ENCODE peak calls at places on chromosome 22, in six cellular contexts. L is mammary epithelial cell, T is cardiac muscle cell, C is progenitor cell of endocrine pancreas, U is nucleus accumbens, A is brain microvascular endothelial cell. P is an unnamed sample.

GRCh38 chr22:43993072-43993760 is 30.9 kb upstream of the PARVB start:
- DNase-seq in L (peak), T (peak), C (peak), U (peak), A (peak), P (peak)

GRCh38 chr22:45310331-45311032 is 748 bp downstream of the FAM118A start:
- DNase-seq in L (no peak), T (no peak), C (no peak), U (no peak), A (no peak), P (no peak)

GRCh38 chr22:43706151-43706550 is 106.0 kb downstream of the EFCAB6 start:
- DNase-seq in L (no peak), T (no peak), C (no peak), U (no peak), A (no peak), P (no peak)

GRCh38 chr22:28743852-28744251 is 2.0 kb downstream of the HSCB start:
- DNase-seq in L (no peak), T (no peak), C (no peak), U (no peak), A (no peak), P (no peak)

GRCh38 chr22:44941176-44941575 is 68.6 kb downstream of the PHF21B start:
- DNase-seq in L (no peak), T (no peak), C (no peak), U (no peak), A (no peak), P (no peak)

GRCh38 chr22:45094081-45094720 is 69.5 kb upstream of the NUP50 start:
- DNase-seq in L (no peak), T (no peak), C (no peak), U (no peak), A (no peak), P (no peak)

GRCh38 chr22:27775698-27776409 is 25.7 kb downstream of the MN1 start:
- DNase-seq in L (no peak), T (peak), C (no peak), U (no peak), A (no peak), P (no peak)

GRCh38 chr22:41401781-41402648 is 20.3 kb downstream of the TEF start:
- DNase-seq in L (peak), T (peak), C (no peak), U (peak), A (peak), P (peak)

GRCh38 chr22:40436460-40437431 is 66.4 kb downstream of the SGSM3 start:
- DNase-seq in L (peak), T (peak), C (no peak), U (peak), A (peak), P (peak)

GRCh38 chr22:28231423-28231822 is 312.4 kb upstream of the PITPNB start:
- DNase-seq in L (no peak), T (peak), C (no peak), U (no peak), A (peak), P (no peak)

GRCh38 chr22:38868886-38869381 is 3.1 kb downstream of the CBX6 start:
- DNase-seq in L (peak), T (peak), C (peak), U (peak), A (peak), P (peak)

GRCh38 chr22:49827853-49828598 is at the start of gene BRD1:
- DNase-seq in L (peak), T (peak), C (no peak), U (peak), A (peak), P (peak)

P was measured in dermis microvascular lymphatic vessel endothelial cell.